ENCODE peak calls at places on chromosomes 1 and 21, in four cellular contexts. One of them, this sample, is unnamed.

GRCh38 chr1:20404466-20404865 is 81.5 kb downstream of the CAMK2N1 start:
- DNase-seq in GM12891: no peak
- DNase-seq in K562: no peak
- DNase-seq in HL-60: no peak
- DNase-seq in this sample: no peak

GRCh38 chr1:232223887-232224286 is 406.0 kb downstream of the SIPA1L2 start:
- DNase-seq in HL-60: no peak
- DNase-seq in K562: no peak
- DNase-seq in GM12891: no peak
- DNase-seq in this sample: no peak

GRCh38 chr1:32208891-32209309 is at the start of gene DCDC2B:
- DNase-seq in GM12891: no peak
- DNase-seq in K562: no peak
- DNase-seq in HL-60: no peak
- DNase-seq in this sample: no peak

GRCh38 chr1:9413877-9414213 is 121.2 kb downstream of the SPSB1 start:
- DNase-seq in HL-60: no peak
- DNase-seq in K562: no peak
- DNase-seq in GM12891: no peak
- DNase-seq in this sample: no peak

GRCh38 chr1:228006034-228006792 is 585 bp upstream of the WNT3A start:
- DNase-seq in GM12891: no peak
- DNase-seq in HL-60: no peak
- DNase-seq in K562: no peak
- DNase-seq in this sample: no peak

GRCh38 chr1:18175530-18176377 is 68.2 kb downstream of the IGSF21 start:
- DNase-seq in GM12891: no peak
- DNase-seq in K562: no peak
- DNase-seq in HL-60: no peak
- DNase-seq in this sample: no peak

GRCh38 chr1:15627343-15627988 is 10.2 kb downstream of the DDI2 start:
- DNase-seq in GM12891: peak; percentile 23
- DNase-seq in HL-60: no peak
- DNase-seq in K562: peak; percentile 34
- DNase-seq in this sample: peak; percentile 45

GRCh38 chr1:1059494-1060280 is 14.4 kb downstream of the RNF223 start:
- DNase-seq in HL-60: peak; percentile 54
- DNase-seq in K562: peak; percentile 97
- DNase-seq in GM12891: peak; percentile 100
- DNase-seq in this sample: no peak

GRCh38 chr21:44927587-44928461 is 7.1 kb upstream of the ITGB2 start:
- DNase-seq in K562: peak; percentile 64
- DNase-seq in HL-60: peak; percentile 88
- DNase-seq in GM12891: no peak
- DNase-seq in this sample: peak; percentile 87

GRCh38 chr1:60865146-60865545 is 217.2 kb upstream of the NFIA start:
- DNase-seq in K562: no peak
- DNase-seq in HL-60: no peak
- DNase-seq in GM12891: no peak
- DNase-seq in this sample: no peak

GRCh38 chr1:14894811-14895524 is 258.6 kb upstream of the TMEM51 start:
- DNase-seq in GM12891: no peak
- DNase-seq in K562: no peak
- DNase-seq in HL-60: no peak
- DNase-seq in this sample: no peak

GRCh38 chr1:199101635-199102034 is 462.8 kb downstream of the PTPRC start:
- DNase-seq in GM12891: no peak
- DNase-seq in K562: no peak
- DNase-seq in HL-60: no peak
- DNase-seq in this sample: no peak

GRCh38 chr1:154471304-154471703 is 30.7 kb upstream of the TDRD10 start:
- DNase-seq in K562: no peak
- DNase-seq in HL-60: no peak
- DNase-seq in GM12891: no peak
- DNase-seq in this sample: no peak

GRCh38 chr1:1200876-1201810 is 5.2 kb downstream of the TNFRSF18 start:
- DNase-seq in K562: peak; percentile 91
- DNase-seq in GM12891: no peak
- DNase-seq in HL-60: no peak
- DNase-seq in this sample: no peak

GRCh38 chr1:54812801-54813478 is 11.8 kb upstream of the TTC22 start:
- DNase-seq in GM12891: no peak
- DNase-seq in HL-60: no peak
- DNase-seq in K562: no peak
- DNase-seq in this sample: peak; percentile 42

GRCh38 chr1:65658122-65658521 is 134.6 kb upstream of the PDE4B start:
- DNase-seq in GM12891: no peak
- DNase-seq in K562: peak; percentile 11
- DNase-seq in HL-60: no peak
- DNase-seq in this sample: no peak

GRCh38 chr1:67575861-67576260 is 109.1 kb upstream of the GADD45A start:
- DNase-seq in GM12891: no peak
- DNase-seq in HL-60: no peak
- DNase-seq in K562: no peak
- DNase-seq in this sample: no peak

GRCh38 chr1:89948726-89949345 is 46.1 kb upstream of the ZNF326 start:
- DNase-seq in K562: no peak
- DNase-seq in HL-60: no peak
- DNase-seq in GM12891: no peak
- DNase-seq in this sample: no peak

GRCh38 chr1:47709302-47710074 is 271.6 kb downstream of the FOXD2 start:
- DNase-seq in HL-60: no peak
- DNase-seq in K562: peak; percentile 39
- DNase-seq in GM12891: peak; percentile 65
- DNase-seq in this sample: no peak

GRCh38 chr1:15934211-15935055 is 41.5 kb downstream of the ZBTB17 start:
- DNase-seq in K562: peak; percentile 5
- DNase-seq in HL-60: no peak
- DNase-seq in GM12891: no peak
- DNase-seq in this sample: no peak

GRCh38 chr1:9726406-9726805 is 74.9 kb downstream of the PIK3CD start:
- DNase-seq in K562: no peak
- DNase-seq in HL-60: no peak
- DNase-seq in GM12891: no peak
- DNase-seq in this sample: no peak

GRCh38 chr1:211643324-211644212 is 31.9 kb downstream of the NEK2 start:
- DNase-seq in HL-60: no peak
- DNase-seq in GM12891: no peak
- DNase-seq in K562: peak; percentile 62
- DNase-seq in this sample: no peak

GRCh38 chr1:90162216-90162615 is 167.3 kb downstream of the ZNF326 start:
- DNase-seq in HL-60: no peak
- DNase-seq in GM12891: no peak
- DNase-seq in K562: no peak
- DNase-seq in this sample: no peak

GRCh38 chr21:24895885-24896734 is 711.2 kb downstream of the MRPL39 start:
- DNase-seq in K562: no peak
- DNase-seq in HL-60: no peak
- DNase-seq in GM12891: no peak
- DNase-seq in this sample: peak; percentile 49

GRCh38 chr1:169692766-169693460 is 18.5 kb downstream of the SELL start:
- DNase-seq in HL-60: no peak
- DNase-seq in K562: no peak
- DNase-seq in GM12891: no peak
- DNase-seq in this sample: peak; percentile 89

GRCh38 chr21:30676737-30677136 is 34.1 kb downstream of the KRTAP20-3 start:
- DNase-seq in K562: no peak
- DNase-seq in HL-60: no peak
- DNase-seq in GM12891: no peak
- DNase-seq in this sample: no peak

GRCh38 chr1:15570861-15571260 is 14.0 kb downstream of the AGMAT start:
- DNase-seq in HL-60: no peak
- DNase-seq in K562: no peak
- DNase-seq in GM12891: no peak
- DNase-seq in this sample: no peak

GRCh38 chr1:238558156-238558555 is 667.4 kb upstream of the ZP4 start:
- DNase-seq in K562: no peak
- DNase-seq in GM12891: no peak
- DNase-seq in HL-60: no peak
- DNase-seq in this sample: no peak

GRCh38 chr1:56258395-56258794 is 321.0 kb downstream of the PLPP3 start:
- DNase-seq in K562: no peak
- DNase-seq in HL-60: no peak
- DNase-seq in GM12891: no peak
- DNase-seq in this sample: no peak

GRCh38 chr1:56250809-56251208 is 328.6 kb downstream of the PLPP3 start:
- DNase-seq in HL-60: no peak
- DNase-seq in K562: no peak
- DNase-seq in GM12891: no peak
- DNase-seq in this sample: no peak

DNA sequence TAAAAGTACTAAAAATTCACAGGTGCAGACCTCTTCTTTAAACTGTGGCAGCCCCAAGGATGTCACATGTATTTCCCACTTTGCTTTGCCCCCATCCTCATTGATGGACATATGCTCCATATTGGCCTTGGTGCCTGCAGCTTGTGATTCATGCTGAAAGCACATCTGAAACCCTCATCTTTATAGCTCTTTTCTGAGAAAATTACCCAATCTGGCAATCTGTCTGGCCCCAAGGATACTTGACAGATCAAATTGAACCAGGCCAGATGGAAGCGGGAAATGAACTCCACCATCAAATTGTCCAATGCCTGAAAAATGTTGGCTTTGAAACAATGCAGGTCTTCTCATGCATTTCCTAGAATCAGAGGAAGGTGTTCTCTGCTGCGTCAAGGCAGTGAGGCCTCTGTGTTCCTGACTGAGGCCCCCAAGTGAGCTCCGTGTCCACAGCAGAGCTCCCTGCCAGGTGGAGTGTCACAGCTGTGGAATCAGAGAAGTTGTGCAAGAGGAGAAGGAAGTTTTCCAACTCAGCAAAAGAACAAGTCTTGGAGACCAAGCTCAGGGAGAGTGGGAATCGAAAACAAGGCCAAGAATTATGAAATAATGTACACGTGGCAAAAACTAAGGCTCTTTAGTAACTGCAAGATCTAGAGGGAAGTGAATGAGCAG is 323.7 kb downstream of the PLPP3 start:
- DNase-seq in K562: no peak
- DNase-seq in GM12891: no peak
- DNase-seq in HL-60: peak; percentile 54
- DNase-seq in this sample: no peak
- TF ChIP-seq SPI1 in K562: no peak
- TF ChIP-seq SPI1 in GM12891: no peak
- TF ChIP-seq SPI1 in HL-60: peak; percentile 13
- TF ChIP-seq SPI1 in this sample: no peak

GRCh38 chr1:221565718-221566117 is 176.2 kb downstream of the DUSP10 start:
- DNase-seq in GM12891: no peak
- DNase-seq in HL-60: no peak
- DNase-seq in K562: no peak
- DNase-seq in this sample: no peak
- TF ChIP-seq SPI1 in GM12891: no peak
- TF ChIP-seq SPI1 in HL-60: no peak
- TF ChIP-seq SPI1 in K562: no peak
- TF ChIP-seq SPI1 in this sample: no peak

DNA sequence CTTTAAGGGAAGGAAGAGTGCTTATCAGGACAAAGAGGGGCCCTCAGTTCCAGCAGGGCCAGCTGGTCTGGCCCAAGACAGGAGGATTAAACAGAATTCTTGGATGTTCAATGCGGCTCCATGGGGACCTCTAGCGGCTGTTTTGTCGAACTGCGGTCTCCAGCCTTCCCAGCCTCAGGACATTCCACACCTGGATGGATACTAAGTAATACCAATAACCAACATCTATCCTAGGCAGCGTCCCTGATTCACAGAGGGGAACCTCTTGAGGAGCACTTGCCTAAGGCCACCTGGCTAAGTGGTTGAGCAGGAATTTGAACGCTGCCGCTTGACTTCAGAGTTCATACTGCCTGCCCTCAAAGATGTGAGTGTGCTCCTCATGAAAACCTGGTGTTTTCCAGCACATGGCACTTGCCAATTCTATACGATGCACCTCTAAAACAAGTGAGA is 15.5 kb upstream of the CD247 start:
- DNase-seq in HL-60: no peak
- DNase-seq in K562: peak; percentile 87
- DNase-seq in GM12891: peak; percentile 51
- DNase-seq in this sample: no peak
- TF ChIP-seq SPI1 in HL-60: no peak
- TF ChIP-seq SPI1 in K562: no peak
- TF ChIP-seq SPI1 in GM12891: no peak
- TF ChIP-seq SPI1 in this sample: no peak

DNA sequence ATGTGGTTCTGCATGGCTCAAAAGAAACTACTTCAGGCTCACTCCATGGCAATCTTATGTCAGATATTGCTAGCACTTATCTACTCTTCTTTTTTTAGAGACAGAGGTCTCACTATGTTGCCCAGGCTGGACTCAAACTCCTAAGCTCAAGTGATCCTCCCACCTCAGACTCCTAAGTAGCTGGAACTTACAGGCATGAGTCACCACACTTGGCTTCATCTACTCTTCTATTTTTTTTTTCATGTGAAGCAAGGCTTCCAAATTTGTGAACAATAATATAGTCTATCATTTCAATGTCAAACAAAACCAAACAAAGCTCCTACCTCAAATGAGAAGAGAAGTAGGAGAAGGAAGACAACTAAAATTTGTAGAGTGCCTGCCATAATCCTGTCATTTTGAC is 7.5 kb upstream of the PSEN2 start:
- DNase-seq in K562: no peak
- DNase-seq in HL-60: no peak
- DNase-seq in GM12891: no peak
- DNase-seq in this sample: no peak
- TF ChIP-seq SPI1 in K562: no peak
- TF ChIP-seq SPI1 in HL-60: no peak
- TF ChIP-seq SPI1 in GM12891: no peak
- TF ChIP-seq SPI1 in this sample: no peak

GRCh38 chr1:168465942-168466702 is 77.7 kb downstream of the XCL2 start:
- DNase-seq in K562: peak; percentile 81
- DNase-seq in HL-60: no peak
- DNase-seq in GM12891: no peak
- DNase-seq in this sample: peak; percentile 88
- TF ChIP-seq SPI1 in K562: no peak
- TF ChIP-seq SPI1 in HL-60: no peak
- TF ChIP-seq SPI1 in GM12891: peak; percentile 23
- TF ChIP-seq SPI1 in this sample: peak; percentile 39

GRCh38 chr1:57403201-57403600 is 20.7 kb downstream of the DAB1 start:
- DNase-seq in HL-60: no peak
- DNase-seq in K562: no peak
- DNase-seq in GM12891: no peak
- DNase-seq in this sample: no peak
- TF ChIP-seq SPI1 in HL-60: no peak
- TF ChIP-seq SPI1 in K562: no peak
- TF ChIP-seq SPI1 in GM12891: no peak
- TF ChIP-seq SPI1 in this sample: no peak

GRCh38 chr1:83791821-83792437 is 207.0 kb downstream of the TTLL7 start:
- DNase-seq in GM12891: no peak
- DNase-seq in HL-60: no peak
- DNase-seq in K562: no peak
- DNase-seq in this sample: no peak
- TF ChIP-seq SPI1 in GM12891: no peak
- TF ChIP-seq SPI1 in HL-60: no peak
- TF ChIP-seq SPI1 in K562: no peak
- TF ChIP-seq SPI1 in this sample: no peak

GRCh38 chr1:165501975-165502358 is 41.8 kb upstream of the LRRC52 start:
- DNase-seq in GM12891: no peak
- DNase-seq in K562: no peak
- DNase-seq in HL-60: no peak
- DNase-seq in this sample: no peak
- TF ChIP-seq SPI1 in GM12891: no peak
- TF ChIP-seq SPI1 in K562: no peak
- TF ChIP-seq SPI1 in HL-60: no peak
- TF ChIP-seq SPI1 in this sample: no peak

GRCh38 chr1:6448749-6449631 is 17.0 kb downstream of the TNFRSF25 start:
- DNase-seq in GM12891: no peak
- DNase-seq in K562: no peak
- DNase-seq in HL-60: no peak
- DNase-seq in this sample: no peak
- TF ChIP-seq SPI1 in GM12891: no peak
- TF ChIP-seq SPI1 in K562: no peak
- TF ChIP-seq SPI1 in HL-60: no peak
- TF ChIP-seq SPI1 in this sample: no peak